ENCODE peak calls at places on chromosome 3, in ten cellular contexts. C is tibial artery, G is AG10803, Q is fibroblast of lung, J is cardiac fibroblast, S is HCT116, A is psoas muscle, F is neural progenitor cell, X is fibroblast of pulmonary artery, Z is AG09309. P is an unnamed sample.

GRCh38 chr3:70738310-70738681 is 425.9 kb upstream of the MDFIC2 start:
- DNase-seq in A (no peak), J (no peak), Q (no peak), G (no peak), S (no peak), Z (no peak), F (no peak), C (no peak), X (no peak), P (no peak)

GRCh38 chr3:38647217-38647970 is 2.1 kb downstream of the SCN5A start:
- DNase-seq in J (no peak), Q (no peak), F (no peak), G (no peak), Z (no peak), X (no peak), S (no peak), A (no peak), C (no peak), P (no peak)

GRCh38 chr3:55779543-55779942 is 292.4 kb upstream of the WNT5A start:
- DNase-seq in X (no peak), Q (no peak), J (no peak), F (no peak), Z (no peak), C (no peak), S (no peak), G (no peak), A (no peak), P (no peak)

GRCh38 chr3:195133462-195133861 is 137.5 kb downstream of the XXYLT1 start:
- DNase-seq in F (no peak), S (no peak), Q (peak; percentile 90), G (peak; percentile 94), A (peak; percentile 53), Z (peak; percentile 28), C (no peak), J (peak; percentile 90), X (peak; percentile 87), P (peak; percentile 87)

GRCh38 chr3:72123908-72124441 is 339.0 kb upstream of the PROK2 start:
- DNase-seq in Q (peak; percentile 91), S (peak; percentile 75), J (peak; percentile 93), C (peak; percentile 84), A (peak; percentile 66), F (no peak), Z (peak; percentile 64), X (peak; percentile 96), G (peak; percentile 92), P (peak; percentile 100)

GRCh38 chr3:133820889-133821675 is 15.5 kb downstream of the SRPRB start:
- DNase-seq in G (no peak), X (no peak), Q (no peak), C (no peak), Z (no peak), S (no peak), J (no peak), A (no peak), F (no peak), P (no peak)

GRCh38 chr3:134002326-134002725 is 27.4 kb downstream of the SLCO2A1 start:
- DNase-seq in S (no peak), A (no peak), G (peak; percentile 88), F (no peak), X (peak; percentile 26), Z (peak; percentile 42), Q (peak; percentile 87), C (no peak), J (peak; percentile 59), P (no peak)

GRCh38 chr3:45571216-45571615 is 23.3 kb upstream of the LIMD1 start:
- DNase-seq in J (no peak), F (no peak), C (no peak), Q (no peak), G (no peak), A (no peak), Z (no peak), X (no peak), S (no peak), P (no peak)

GRCh38 chr3:65928110-65928509 is 110.6 kb downstream of the MAGI1 start:
- DNase-seq in C (no peak), A (no peak), Q (no peak), G (no peak), J (no peak), F (no peak), S (no peak), X (no peak), Z (no peak), P (no peak)
- H3K4me3 ChIP-seq in C (no peak overlapping the region), A (no peak overlapping the region), Q (no peak overlapping the region), G (no peak overlapping the region), J (no peak overlapping the region), F (no peak overlapping the region), S (no peak overlapping the region), X (no peak overlapping the region), Z (no peak overlapping the region), P (no peak overlapping the region)

GRCh38 chr3:41956574-41956973 is 5.3 kb downstream of the ULK4 start:
- DNase-seq in Z (no peak), S (no peak), X (no peak), C (no peak), F (no peak), J (no peak), G (no peak), Q (no peak), A (no peak), P (no peak)
- TF ChIP-seq CTCF in Z (no peak), S (no peak), X (no peak), C (no peak), F (no peak), J (no peak), G (no peak), Q (no peak), A (no peak), P (no peak)

GRCh38 chr3:61562042-61562809 is 855 bp downstream of the PTPRG start:
- DNase-seq in G (peak; percentile 31), F (peak; percentile 49), Q (peak; percentile 48), A (peak; percentile 28), C (peak; percentile 30), J (peak; percentile 23), S (no peak), X (peak; percentile 29), Z (no peak), P (no peak)
- H3K4me3 ChIP-seq in G (peak overlapping the region; percentile 85), F (peak overlapping the region; percentile 99), Q (peak overlapping the region; percentile 89), A (peak overlapping the region; percentile 96), C (peak overlapping the region; percentile 80), J (peak overlapping the region; percentile 87), S (peak overlapping the region; percentile 80), X (peak overlapping the region; percentile 93), Z (peak overlapping the region; percentile 83), P (peak overlapping the region; percentile 71)

GRCh38 chr3:139353920-139354556 is 10.2 kb downstream of the MRPS22 start:
- DNase-seq in X (peak; percentile 75), G (peak; percentile 65), F (peak; percentile 64), S (peak; percentile 60), Z (no peak), Q (peak; percentile 65), C (no peak), A (no peak), J (peak; percentile 71), P (peak; percentile 66)
- TF ChIP-seq CTCF in X (no peak), G (peak; percentile 98), F (peak; percentile 72), S (peak; percentile 98), Z (peak; percentile 82), Q (peak; percentile 97), C (peak; percentile 39), A (peak; percentile 48), J (peak; percentile 84), P (peak; percentile 68)

DNA sequence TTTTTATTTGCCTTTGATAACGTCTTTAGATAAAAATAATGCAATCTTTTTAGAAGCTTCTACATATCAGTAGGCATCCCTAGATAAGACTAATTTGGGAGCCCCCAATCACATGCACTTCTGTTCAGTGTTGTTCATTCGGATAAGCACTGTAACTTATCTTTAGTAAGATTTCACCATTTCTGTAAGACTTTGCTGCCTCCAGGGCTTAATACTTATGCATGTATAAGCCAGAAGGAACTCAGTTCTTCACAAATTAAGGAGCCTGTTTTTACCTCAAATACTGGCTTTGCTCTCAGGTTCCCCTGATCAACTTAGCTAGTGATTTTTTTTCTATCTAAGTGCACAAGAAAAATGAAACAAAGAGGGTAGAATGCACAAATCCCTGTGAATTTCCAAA is 20.3 kb downstream of the DOCK3 start:
- DNase-seq in G (no peak), Z (no peak), A (no peak), F (no peak), Q (no peak), X (no peak), S (no peak), C (no peak), J (no peak), P (no peak)
- H3K4me3 ChIP-seq in G (no peak overlapping the region), Z (no peak overlapping the region), A (no peak overlapping the region), F (no peak overlapping the region), Q (no peak overlapping the region), X (no peak overlapping the region), S (no peak overlapping the region), C (no peak overlapping the region), J (no peak overlapping the region), P (no peak overlapping the region)

P was measured in bronchial epithelial cell.